ENCODE peak calls at places on chromosomes 2 and 18, in five cellular contexts. L is K562, U is HepG2, R is GM12878, X is HCT116. E is an unnamed sample.

GRCh38 chr2:196718796-196719564 is 79.5 kb downstream of the CCDC150 start:
- DNase-seq in X (no peak), U (peak), R (no peak), L (peak), E (peak)

GRCh38 chr2:207891222-207891844 is 121.6 kb upstream of the FZD5 start:
- DNase-seq in L (no peak), U (peak), R (no peak), X (no peak), E (no peak)

GRCh38 chr18:34772887-34773286 is 62.8 kb downstream of the DTNA start:
- DNase-seq in X (no peak), R (no peak), L (no peak), U (no peak), E (no peak)

GRCh38 chr2:227164745-227165350 is 424 bp downstream of the COL4A3 start:
- DNase-seq in X (no peak), U (no peak), R (no peak), L (no peak), E (no peak)

GRCh38 chr2:222950886-222951285 is 90.0 kb downstream of the ACSL3 start:
- DNase-seq in U (no peak), X (no peak), L (no peak), R (no peak), E (no peak)

GRCh38 chr18:61528961-61529360 is 195.7 kb downstream of the CDH20 start:
- DNase-seq in U (no peak), R (no peak), X (no peak), L (no peak), E (no peak)

GRCh38 chr18:37361223-37362157 is 204.1 kb downstream of the CELF4 start:
- DNase-seq in R (no peak), U (no peak), L (no peak), X (no peak), E (peak)

GRCh38 chr18:10322408-10322807 is 132.0 kb upstream of the APCDD1 start:
- DNase-seq in L (no peak), R (no peak), U (no peak), X (no peak), E (no peak)

GRCh38 chr2:204982303-204982702 is 437.0 kb downstream of the PARD3B start:
- DNase-seq in X (no peak), L (peak), U (no peak), R (no peak), E (no peak)

GRCh38 chr2:178320011-178320410 is 125.7 kb downstream of the OSBPL6 start:
- DNase-seq in L (no peak), R (no peak), X (no peak), U (no peak), E (no peak)

GRCh38 chr2:215461836-215462532 is 26.1 kb upstream of the FN1 start:
- DNase-seq in R (no peak), U (no peak), L (no peak), X (no peak), E (no peak)

GRCh38 chr2:20522311-20522710 is 75.4 kb downstream of the RHOB start:
- DNase-seq in L (no peak), U (no peak), X (no peak), R (no peak), E (no peak)

GRCh38 chr2:20355131-20355530 is 4.5 kb upstream of the PUM2 start:
- DNase-seq in X (no peak), U (peak), L (no peak), R (no peak), E (no peak)

GRCh38 chr2:52178845-52179244 is 1146.9 kb upstream of the NRXN1 start:
- DNase-seq in R (no peak), L (no peak), X (no peak), U (no peak), E (no peak)

GRCh38 chr2:207067476-207067875 is 98.3 kb downstream of the KLF7 start:
- DNase-seq in L (no peak), R (no peak), X (no peak), U (no peak), E (no peak)

GRCh38 chr2:179898873-179899272 is 37.5 kb upstream of the ZNF385B start:
- DNase-seq in X (peak), L (peak), U (peak), R (no peak), E (peak)

GRCh38 chr2:151063271-151063670 is 198.4 kb downstream of the RBM43 start:
- DNase-seq in R (no peak), U (no peak), X (no peak), L (no peak), E (no peak)

GRCh38 chr18:48222118-48222517 is 187.1 kb downstream of the ZBTB7C start:
- DNase-seq in X (no peak), R (peak), L (no peak), U (peak), E (no peak)

GRCh38 chr18:10454800-10455550 is 540 bp downstream of the APCDD1 start:
- DNase-seq in X (no peak), L (no peak), R (no peak), U (no peak), E (no peak)

GRCh38 chr2:113200736-113201490 is 27.1 kb downstream of the PSD4 start:
- DNase-seq in R (no peak), L (no peak), U (no peak), X (no peak), E (no peak)
- H3K4me2 ChIP-seq in R (no peak), L (no peak), U (no peak), X (peak), E (no peak)

DNA sequence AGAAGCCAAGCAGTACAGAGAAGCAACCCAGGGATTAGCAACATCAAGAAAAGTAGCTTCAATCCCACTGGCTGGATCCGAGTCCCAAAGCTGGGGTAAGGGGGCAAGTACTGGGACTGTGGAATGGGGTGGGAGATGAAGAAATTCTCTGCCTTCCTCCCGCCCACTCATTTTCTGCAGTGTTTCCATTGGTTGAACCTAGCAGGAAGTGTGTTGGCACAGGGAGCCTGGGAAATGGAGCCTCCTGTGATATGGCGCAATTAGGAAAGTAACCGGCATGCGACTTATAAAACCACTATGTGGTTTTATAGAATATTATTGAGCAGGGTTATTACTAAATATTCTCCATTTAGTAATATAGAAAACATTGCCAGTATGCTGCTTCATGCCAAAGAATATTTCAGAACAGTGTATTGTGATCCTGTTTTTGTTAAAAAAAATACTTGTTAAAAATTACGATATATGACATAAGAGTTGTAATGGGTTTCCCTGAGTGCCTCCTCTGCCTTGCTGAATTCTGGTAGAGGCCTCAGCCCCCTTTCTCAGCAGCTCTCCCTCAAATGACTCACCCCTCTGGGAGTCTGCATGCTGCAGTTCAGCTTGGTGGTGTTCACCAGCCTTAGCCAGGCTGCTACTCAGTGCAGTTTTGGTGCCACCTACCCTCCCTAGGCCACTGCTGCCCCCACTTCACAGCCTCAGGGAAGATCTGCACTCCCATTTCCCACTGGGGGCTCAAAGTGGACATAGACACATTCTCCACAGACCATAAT is 60.5 kb downstream of the HK2 start:
- DNase-seq in U (no peak), R (no peak), L (no peak), X (no peak), E (no peak)
- TF ChIP-seq ATF3 in U (no peak), R (no peak), L (no peak), X (no peak), E (no peak)

GRCh38 chr18:3304832-3305231 is 42.9 kb downstream of the MYL12B start:
- DNase-seq in L (no peak), R (no peak), X (no peak), U (no peak), E (no peak)
- H3K4me2 ChIP-seq in L (no peak), R (no peak), X (no peak), U (no peak), E (no peak)

GRCh38 chr2:71277536-71278103 is 50.7 kb upstream of the PAIP2B start:
- DNase-seq in L (no peak), U (peak), X (peak), R (no peak), E (no peak)
- TF ChIP-seq ATF3 in L (no peak), U (no peak), X (no peak), R (no peak), E (no peak)